ENCODE peak calls at places on chromosomes 13 and 19, in nine cellular contexts. M is cardiac muscle cell; P is stomach; K is neuronal stem cell; V is colonic mucosa; N is CD4-positive, alpha-beta T cell; B is OCI-LY7; O is SK-N-MC; W is substantia nigra. U is an unnamed sample.

GRCh38 chr19:45952691-45953505 is 20.8 kb downstream of the NOVA2 start:
- DNase-seq in M (peak), P (peak), K (peak), V (peak), N (peak), B (no peak), O (no peak), W (no peak), U (peak)

GRCh38 chr13:111912991-111913781 is 153.8 kb upstream of the SOX1 start:
- DNase-seq in M (peak), P (no peak), K (no peak), V (peak), N (no peak), B (no peak), O (no peak), W (no peak), U (no peak)

GRCh38 chr19:47021536-47022139 is 2.0 kb downstream of the NPAS1 start:
- DNase-seq in M (no peak), P (no peak), K (no peak), V (no peak), N (no peak), B (no peak), O (no peak), W (no peak), U (no peak)

GRCh38 chr19:13621413-13621812 is 115.1 kb upstream of the CACNA1A start:
- DNase-seq in M (no peak), P (no peak), K (no peak), V (no peak), N (peak), B (peak), O (no peak), W (no peak), U (no peak)

GRCh38 chr13:93814658-93815057 is 588.1 kb downstream of the GPC6 start:
- DNase-seq in M (no peak), P (no peak), K (no peak), V (no peak), N (no peak), B (no peak), O (no peak), W (no peak), U (no peak)

GRCh38 chr13:109301711-109302110 is 484.7 kb downstream of the IRS2 start:
- DNase-seq in M (no peak), P (no peak), K (no peak), V (no peak), N (no peak), B (no peak), O (no peak), W (no peak), U (no peak)

GRCh38 chr19:18425515-18426415 is 6.6 kb downstream of the SSBP4 start:
- DNase-seq in M (no peak), P (no peak), K (no peak), V (no peak), N (no peak), B (no peak), O (no peak), W (no peak), U (no peak)

GRCh38 chr19:55034751-55035150 is 3.3 kb downstream of the GP6 start:
- DNase-seq in M (no peak), P (no peak), K (no peak), V (no peak), N (no peak), B (no peak), O (no peak), W (no peak), U (no peak)

GRCh38 chr13:50800091-50800739 is 43.3 kb downstream of the DLEU7 start:
- DNase-seq in M (no peak), P (no peak), K (no peak), V (no peak), N (no peak), B (peak), O (no peak), W (no peak), U (no peak)

GRCh38 chr13:46202956-46203355 is 8.8 kb upstream of the LRRC63 start:
- DNase-seq in M (no peak), P (no peak), K (no peak), V (no peak), N (no peak), B (no peak), O (no peak), W (no peak), U (no peak)

GRCh38 chr13:28463481-28463880 is 31.4 kb downstream of the FLT1 start:
- DNase-seq in M (no peak), P (no peak), K (no peak), V (no peak), N (no peak), B (no peak), O (no peak), W (no peak), U (no peak)
- H3K27ac ChIP-seq in M (no peak), P (no peak), K (no peak), V (no peak), N (no peak), B (no peak), O (no peak), W (no peak), U (no peak)

GRCh38 chr19:44866672-44867071 is 20.6 kb downstream of the NECTIN2 start:
- DNase-seq in M (no peak), P (no peak), K (no peak), V (peak), N (no peak), B (no peak), O (no peak), W (no peak), U (no peak)
- H3K27ac ChIP-seq in M (no peak), P (no peak), K (no peak), V (no peak), N (no peak), B (no peak), O (no peak), W (no peak), U (no peak)

DNA sequence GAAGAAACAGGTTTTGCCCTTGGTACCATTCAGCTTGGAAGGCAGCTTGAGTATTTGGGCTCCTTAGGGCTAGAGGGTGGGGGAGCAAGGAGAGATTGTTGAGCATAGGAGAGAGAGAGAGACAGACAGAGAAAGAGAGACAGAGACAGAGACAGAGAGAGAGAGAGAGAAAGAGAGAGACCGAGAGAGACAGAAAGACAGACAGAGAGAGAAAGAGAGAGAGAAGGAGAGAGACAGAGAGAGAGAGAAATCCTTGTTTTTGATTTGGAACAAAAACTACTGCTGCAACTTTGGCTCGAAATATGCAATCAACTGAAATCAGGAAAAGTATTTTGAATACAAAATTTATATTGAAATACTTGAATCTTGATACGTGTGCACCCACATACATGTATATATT is 85.8 kb upstream of the ZNF536 start:
- DNase-seq in M (no peak), P (no peak), K (no peak), V (no peak), N (no peak), B (no peak), O (no peak), W (no peak), U (no peak)
- H3K27ac ChIP-seq in M (no peak), P (no peak), K (no peak), V (no peak), N (no peak), B (no peak), O (no peak), W (no peak), U (no peak)

GRCh38 chr19:31252476-31252875 is 96.8 kb downstream of the TSHZ3 start:
- DNase-seq in M (no peak), P (no peak), K (no peak), V (no peak), N (no peak), B (no peak), O (no peak), W (no peak), U (no peak)
- H3K27ac ChIP-seq in M (no peak), P (no peak), K (no peak), V (no peak), N (no peak), B (no peak), O (no peak), W (no peak), U (no peak)

DNA sequence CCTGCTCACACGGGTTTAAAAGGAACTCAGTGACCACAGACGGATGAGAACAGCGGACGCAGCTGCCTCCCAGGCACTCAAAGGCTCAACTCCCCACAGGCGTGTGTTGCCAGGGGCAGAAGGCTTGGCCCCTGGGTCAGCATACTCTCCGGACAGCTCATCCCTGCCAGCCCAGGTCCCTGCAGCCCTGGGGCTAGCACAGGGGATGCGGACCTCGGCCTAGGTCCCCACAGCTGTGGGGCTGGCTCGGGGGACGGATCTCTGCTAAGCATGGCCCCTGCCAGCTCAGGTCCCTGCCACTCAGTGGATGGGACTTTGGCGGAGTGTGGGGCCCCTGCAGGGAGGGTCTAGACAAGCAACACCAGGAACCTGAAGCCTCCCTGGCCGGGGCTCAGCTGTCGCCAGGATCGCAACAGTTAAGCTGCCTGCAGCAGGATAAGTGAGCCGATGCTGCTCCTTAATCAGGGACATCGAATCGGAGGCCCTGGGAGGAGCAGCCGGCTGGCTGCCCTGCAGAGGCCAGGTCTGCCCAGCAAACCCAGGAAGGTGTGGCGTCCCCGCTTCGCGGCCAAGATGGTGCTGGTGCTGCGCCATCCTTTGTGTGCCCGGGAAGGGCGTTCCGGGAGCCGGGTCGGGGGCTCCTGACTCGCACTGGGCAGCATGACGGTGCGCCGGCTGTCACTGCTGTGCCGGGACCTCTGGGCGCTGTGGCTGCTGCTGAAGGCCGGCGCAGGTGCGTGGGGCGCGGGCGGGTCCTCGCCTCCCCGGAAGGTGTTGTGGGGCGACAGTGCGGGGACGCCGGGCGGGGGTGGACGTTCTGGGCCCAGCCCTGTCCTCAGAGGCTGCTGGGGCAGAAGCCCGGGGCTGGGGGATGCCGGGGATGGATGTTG is 32.5 kb downstream of the MCF2L start:
- DNase-seq in M (peak), P (peak), K (peak), V (peak), N (no peak), B (no peak), O (no peak), W (peak), U (no peak)
- H3K27ac ChIP-seq in M (peak), P (peak), K (peak), V (no peak), N (no peak), B (no peak), O (no peak), W (peak), U (peak)